ENCODE peak calls at places on chromosomes 13 and 19, in eight cellular contexts. I is neuronal stem cell; Q is tibial artery; F is iPS-NIHi11; W is LoVo; T is activated CD4-positive, alpha-beta T cell treated with anti-CD3 and anti-CD28 coated beads, Interleukin-2, amount 50 U/mL, for 48 hours; V is T1000; U is A172. S is an unnamed sample.

GRCh38 chr19:44677019-44677809 is 5.9 kb downstream of the CEACAM19 start:
- DNase-seq in I (no peak), Q (no peak), F (peak), W (no peak), T (no peak), V (peak), U (peak), S (peak)

GRCh38 chr19:15464394-15465385 is at the start of gene RASAL3:
- DNase-seq in I (no peak), Q (no peak), F (no peak), W (no peak), T (peak), V (no peak), U (no peak), S (no peak)

GRCh38 chr19:17327068-17327653 is 7.5 kb downstream of the ANO8 start:
- DNase-seq in I (no peak), Q (no peak), F (no peak), W (no peak), T (no peak), V (no peak), U (no peak), S (no peak)

GRCh38 chr13:113390874-113391497 is 27.1 kb upstream of the GRTP1 start:
- DNase-seq in I (no peak), Q (peak), F (no peak), W (no peak), T (no peak), V (no peak), U (peak), S (no peak)

GRCh38 chr13:72782717-72783116 is 784 bp downstream of the PIBF1 start:
- DNase-seq in I (no peak), Q (no peak), F (no peak), W (no peak), T (no peak), V (no peak), U (peak), S (peak)

GRCh38 chr13:113630804-113631203 is 27.2 kb downstream of the ATP4B start:
- DNase-seq in I (no peak), Q (no peak), F (no peak), W (no peak), T (no peak), V (no peak), U (no peak), S (no peak)

GRCh38 chr13:98575876-98576214 is 1.1 kb downstream of the STK24 start:
- DNase-seq in I (no peak), Q (no peak), F (no peak), W (no peak), T (no peak), V (no peak), U (peak), S (peak)

GRCh38 chr19:49403404-49404187 is 15.5 kb downstream of the KASH5 start:
- DNase-seq in I (no peak), Q (no peak), F (peak), W (no peak), T (no peak), V (no peak), U (no peak), S (no peak)

GRCh38 chr13:106010836-106011235 is 524.6 kb downstream of the EFNB2 start:
- DNase-seq in I (no peak), Q (no peak), F (no peak), W (no peak), T (no peak), V (no peak), U (no peak), S (no peak)

GRCh38 chr19:17703823-17704463 is 15.3 kb upstream of the MAP1S start:
- DNase-seq in I (no peak), Q (no peak), F (peak), W (no peak), T (peak), V (no peak), U (no peak), S (peak)

GRCh38 chr13:27007166-27007565 is 164.4 kb downstream of the USP12 start:
- DNase-seq in I (no peak), Q (no peak), F (no peak), W (no peak), T (no peak), V (no peak), U (no peak), S (no peak)

GRCh38 chr19:29941828-29942403 is at the start of gene URI1:
- DNase-seq in I (peak), Q (peak), F (peak), W (peak), T (peak), V (peak), U (peak), S (peak)

GRCh38 chr13:51223284-51224270 is 1.4 kb downstream of the FAM124A start:
- DNase-seq in I (no peak), Q (no peak), F (no peak), W (no peak), T (no peak), V (no peak), U (no peak), S (no peak)

GRCh38 chr13:33285420-33286124 is at the start of gene STARD13:
- DNase-seq in I (peak), Q (peak), F (peak), W (peak), T (peak), V (peak), U (peak), S (peak)

GRCh38 chr19:17796013-17796837 is 1.3 kb downstream of the B3GNT3 start:
- DNase-seq in I (no peak), Q (no peak), F (no peak), W (peak), T (no peak), V (no peak), U (no peak), S (no peak)

GRCh38 chr13:60384911-60385310 is 12.1 kb upstream of the TDRD3 start:
- DNase-seq in I (no peak), Q (no peak), F (no peak), W (no peak), T (no peak), V (no peak), U (no peak), S (no peak)

GRCh38 chr19:18119243-18120105 is 21.9 kb downstream of the MAST3 start:
- DNase-seq in I (no peak), Q (no peak), F (no peak), W (no peak), T (peak), V (no peak), U (no peak), S (no peak)

GRCh38 chr13:110540871-110541525 is 20.5 kb downstream of the RAB20 start:
- DNase-seq in I (no peak), Q (no peak), F (no peak), W (no peak), T (no peak), V (no peak), U (no peak), S (no peak)

GRCh38 chr13:53499551-53499950 is 470.9 kb downstream of the OLFM4 start:
- DNase-seq in I (no peak), Q (no peak), F (no peak), W (no peak), T (no peak), V (no peak), U (no peak), S (no peak)

GRCh38 chr13:84430441-84430840 is 548.2 kb upstream of the SLITRK1 start:
- DNase-seq in I (no peak), Q (no peak), F (no peak), W (no peak), T (no peak), V (no peak), U (no peak), S (peak)

GRCh38 chr13:114102521-114103288 is 29.7 kb downstream of the RASA3 start:
- DNase-seq in I (no peak), Q (peak), F (no peak), W (no peak), T (no peak), V (no peak), U (no peak), S (no peak)

GRCh38 chr19:34998777-34999497 is 1.2 kb upstream of the GRAMD1A start:
- DNase-seq in I (no peak), Q (peak), F (peak), W (no peak), T (no peak), V (no peak), U (no peak), S (no peak)

GRCh38 chr13:97259787-97260641 is 37.9 kb downstream of the MBNL2 start:
- DNase-seq in I (no peak), Q (peak), F (no peak), W (peak), T (no peak), V (no peak), U (peak), S (peak)

GRCh38 chr13:21522130-21522529 is 63.0 kb upstream of the ZDHHC20 start:
- DNase-seq in I (no peak), Q (no peak), F (no peak), W (no peak), T (no peak), V (no peak), U (no peak), S (no peak)

GRCh38 chr13:113350938-113351335 is 13.0 kb downstream of the GRTP1 start:
- DNase-seq in I (no peak), Q (no peak), F (no peak), W (no peak), T (no peak), V (no peak), U (no peak), S (no peak)